ENCODE peak calls at places on chromosomes 5 and 9, in nine cellular contexts. B is sigmoid colon, R is uterus, L is Peyer's patch, I is IMR-90, K is HCT116, S is spleen, M is lower leg skin, E is A549. F is an unnamed sample.

GRCh38 chr5:132485641-132486317 is 4.8 kb downstream of the IRF1 start:
- DNase-seq in M (peak), S (peak), K (no peak), E (no peak), R (peak), I (no peak), L (peak), B (peak), F (no peak)

GRCh38 chr5:150272531-150272930 is 17.0 kb downstream of the CAMK2A start:
- DNase-seq in M (no peak), S (no peak), K (no peak), I (peak), E (peak), R (no peak), B (no peak), L (no peak), F (no peak)

GRCh38 chr9:115127191-115127817 is 9.3 kb upstream of the TNC start:
- DNase-seq in B (no peak), I (peak), E (no peak), L (no peak), M (no peak), K (no peak), R (no peak), S (no peak), F (no peak)

GRCh38 chr9:70561805-70562395 is 147.4 kb upstream of the KLF9 start:
- DNase-seq in B (no peak), I (peak), S (no peak), E (no peak), K (no peak), R (no peak), M (no peak), L (no peak), F (no peak)

GRCh38 chr9:7094576-7094975 is 336.8 kb downstream of the KDM4C start:
- DNase-seq in K (no peak), E (no peak), R (no peak), L (no peak), S (no peak), B (no peak), M (no peak), I (no peak), F (no peak)

GRCh38 chr9:137785704-137786161 is 91.8 kb upstream of the CACNA1B start:
- DNase-seq in B (peak), E (no peak), I (peak), L (no peak), R (no peak), S (peak), M (no peak), K (no peak), F (no peak)

GRCh38 chr9:124520206-124520596 is 13.0 kb upstream of the NR5A1 start:
- DNase-seq in S (no peak), I (no peak), M (no peak), B (peak), R (no peak), K (no peak), L (no peak), E (no peak), F (no peak)

GRCh38 chr9:33517373-33517772 is 6.7 kb upstream of the ANKRD18B start:
- DNase-seq in M (no peak), R (no peak), I (peak), E (peak), L (no peak), S (no peak), K (no peak), B (no peak), F (no peak)

GRCh38 chr5:64330728-64331231 is 165.1 kb downstream of the RNF180 start:
- DNase-seq in S (no peak), I (no peak), M (no peak), B (no peak), R (no peak), E (no peak), K (no peak), L (no peak), F (no peak)

GRCh38 chr9:130243015-130243881 is 22.3 kb upstream of the HMCN2 start:
- DNase-seq in B (peak), L (peak), M (peak), I (peak), E (peak), K (peak), R (peak), S (peak), F (no peak)

GRCh38 chr5:66960373-66961137 is 236.0 kb downstream of the CD180 start:
- DNase-seq in M (no peak), E (peak), S (no peak), R (no peak), K (no peak), L (no peak), B (no peak), I (peak), F (no peak)

GRCh38 chr5:30605693-30606268 is 587.7 kb upstream of the CDH6 start:
- DNase-seq in K (no peak), E (no peak), L (no peak), I (no peak), S (no peak), B (no peak), R (no peak), M (no peak), F (no peak)

GRCh38 chr9:114316605-114317230 is 6.2 kb upstream of the ORM1 start:
- DNase-seq in B (no peak), K (no peak), M (peak), E (no peak), R (peak), L (no peak), I (no peak), S (no peak), F (no peak)

GRCh38 chr9:113857875-113858274 is 18.2 kb upstream of the ZNF618 start:
- DNase-seq in M (no peak), L (no peak), I (peak), S (no peak), B (no peak), K (no peak), R (no peak), E (no peak), F (no peak)

GRCh38 chr9:134375011-134375390 is 48.7 kb downstream of the RXRA start:
- DNase-seq in R (peak), E (no peak), L (no peak), I (no peak), S (no peak), K (no peak), B (peak), M (no peak), F (no peak)

GRCh38 chr9:75803130-75803529 is 87.3 kb upstream of the PCSK5 start:
- DNase-seq in I (no peak), S (no peak), E (no peak), R (no peak), B (no peak), K (no peak), M (no peak), L (no peak), F (no peak)

GRCh38 chr5:108521841-108522506 is 140.1 kb upstream of the FBXL17 start:
- DNase-seq in K (peak), I (peak), B (no peak), R (no peak), E (peak), S (no peak), L (no peak), M (no peak), F (peak)

GRCh38 chr9:134690301-134690751 is 48.7 kb downstream of the COL5A1 start:
- DNase-seq in E (no peak), I (no peak), B (peak), L (peak), K (no peak), S (no peak), R (no peak), M (no peak), F (no peak)

GRCh38 chr9:95373765-95374435 is 56.4 kb upstream of the FANCC start:
- DNase-seq in K (no peak), L (no peak), R (no peak), M (peak), I (peak), B (no peak), E (no peak), S (no peak), F (no peak)

GRCh38 chr9:4048441-4048840 is 251.4 kb downstream of the GLIS3 start:
- DNase-seq in R (no peak), K (no peak), I (peak), E (peak), B (no peak), M (no peak), S (no peak), L (no peak), F (peak)

GRCh38 chr5:149616727-149617284 is 35.5 kb downstream of the ARHGEF37 start:
- DNase-seq in M (no peak), L (no peak), E (no peak), R (no peak), B (no peak), S (no peak), I (no peak), K (no peak), F (no peak)

GRCh38 chr5:141040093-141040762 is 10.9 kb upstream of the PCDHB1 start:
- DNase-seq in I (no peak), R (peak), S (no peak), L (no peak), B (no peak), K (peak), M (no peak), E (peak), F (peak)

GRCh38 chr9:16611969-16612368 is 258.5 kb downstream of the BNC2 start:
- DNase-seq in E (no peak), K (no peak), S (no peak), I (peak), L (no peak), R (no peak), B (no peak), M (no peak), F (no peak)

GRCh38 chr9:93501406-93501805 is 48.0 kb upstream of the FAM120AOS start:
- DNase-seq in M (no peak), S (no peak), R (no peak), K (no peak), E (no peak), I (no peak), L (no peak), B (no peak), F (no peak)

GRCh38 chr9:121393318-121393717 is 23.3 kb upstream of the STOM start:
- DNase-seq in B (no peak), M (no peak), K (no peak), I (peak), S (no peak), R (no peak), E (no peak), L (no peak), F (no peak)

GRCh38 chr5:57650360-57651069 is 167.9 kb upstream of the ACTBL2 start:
- DNase-seq in M (no peak), L (no peak), R (no peak), K (peak), E (peak), I (peak), B (no peak), S (no peak), F (peak)

GRCh38 chr5:36599986-36600779 is 6.2 kb upstream of the SLC1A3 start:
- DNase-seq in L (no peak), E (no peak), R (no peak), S (no peak), M (no peak), I (peak), B (no peak), K (no peak), F (no peak)

GRCh38 chr5:170228756-170229459 is 3.9 kb upstream of the C5orf58 start:
- DNase-seq in S (no peak), R (no peak), L (no peak), E (no peak), K (no peak), M (no peak), B (no peak), I (no peak), F (no peak)

GRCh38 chr5:40680741-40681350 is 1.1 kb downstream of the PTGER4 start:
- DNase-seq in L (no peak), I (no peak), B (peak), S (peak), K (no peak), M (peak), E (no peak), R (peak), F (no peak)

GRCh38 chr9:21696411-21696865 is 106.0 kb upstream of the MTAP start:
- DNase-seq in R (no peak), I (no peak), E (peak), K (no peak), B (no peak), S (no peak), M (no peak), L (peak), F (no peak)

GRCh38 chr5:67267522-67268232 is 71.1 kb upstream of the CD180 start:
- DNase-seq in R (peak), B (peak), K (no peak), I (no peak), M (no peak), E (no peak), S (no peak), L (peak), F (no peak)

GRCh38 chr9:133572821-133573361 is 36.3 kb downstream of the FAM163B start:
- DNase-seq in I (no peak), R (no peak), E (no peak), K (no peak), B (peak), S (no peak), M (no peak), L (no peak), F (no peak)

GRCh38 chr5:65100846-65101678 is 332.3 kb downstream of the CWC27 start:
- DNase-seq in M (no peak), E (peak), B (no peak), R (peak), S (no peak), L (no peak), K (peak), I (peak), F (peak)

GRCh38 chr5:1135696-1136525 is 24.0 kb upstream of the SLC12A7 start:
- DNase-seq in K (no peak), M (no peak), B (no peak), R (no peak), E (no peak), I (no peak), L (no peak), S (no peak), F (no peak)

GRCh38 chr5:151126199-151126645 is 31.4 kb downstream of the ANXA6 start:
- DNase-seq in I (peak), L (peak), S (peak), B (peak), E (peak), K (peak), M (peak), R (peak), F (peak)

GRCh38 chr5:146447734-146448380 is 724 bp downstream of the TCERG1 start:
- DNase-seq in E (peak), I (peak), K (no peak), L (no peak), B (no peak), S (no peak), R (no peak), M (no peak), F (no peak)

DNA sequence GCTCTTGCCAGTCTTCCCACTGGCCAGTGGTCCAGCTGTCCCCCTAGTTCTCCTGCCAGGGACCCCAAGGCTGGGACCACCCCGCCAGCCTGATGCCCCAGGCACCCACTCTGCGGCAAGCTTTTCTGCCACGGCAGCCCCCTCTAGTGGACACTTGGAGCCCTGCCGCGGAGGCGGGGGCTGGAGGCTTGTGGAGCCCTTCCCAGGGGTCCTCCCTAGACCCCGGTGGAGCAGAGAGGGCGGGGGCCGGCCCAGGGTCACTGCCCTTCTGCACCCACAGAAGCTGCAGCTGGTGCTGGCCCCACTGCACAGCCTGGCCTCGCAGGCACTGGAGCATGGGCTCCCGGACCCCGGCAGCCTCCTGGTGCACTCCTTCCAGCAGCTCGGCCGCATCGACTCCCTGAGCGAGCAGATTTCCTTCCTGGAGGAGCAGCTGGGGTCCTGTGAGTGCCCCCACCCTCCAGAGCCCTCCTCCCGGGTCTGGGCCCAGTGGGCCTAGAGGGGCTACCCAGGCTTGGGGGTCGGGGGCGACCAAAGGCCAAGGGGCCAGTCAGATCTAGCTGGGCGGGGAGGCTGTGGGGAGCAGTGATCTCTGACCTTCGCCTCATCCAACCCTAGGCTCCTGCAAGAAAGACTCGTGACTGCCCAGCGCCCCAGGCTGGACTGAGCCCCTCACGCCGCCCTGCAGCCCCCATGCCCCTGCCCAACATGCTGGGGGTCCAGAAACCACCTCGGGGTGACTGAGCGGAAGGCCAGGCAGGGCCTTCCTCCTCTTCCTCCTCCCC is 9.1 kb downstream of the EGFL7 start:
- DNase-seq in L (peak), S (no peak), I (no peak), M (no peak), E (no peak), R (no peak), K (no peak), B (no peak), F (no peak)
- TF ChIP-seq POLR2A in L (no peak), S (no peak), I (no peak), M (no peak), E (no peak), R (peak), K (no peak), B (no peak), F (no peak)

GRCh38 chr9:128434340-128434739 is 13.7 kb downstream of the CERCAM start:
- DNase-seq in M (no peak), E (no peak), S (no peak), L (no peak), I (no peak), R (no peak), B (no peak), K (no peak), F (no peak)

GRCh38 chr9:128429505-128430086 is 8.9 kb downstream of the CERCAM start:
- DNase-seq in I (no peak), E (no peak), B (no peak), S (no peak), R (no peak), K (no peak), L (no peak), M (no peak), F (no peak)

GRCh38 chr9:128431207-128431606 is 10.6 kb downstream of the CERCAM start:
- DNase-seq in L (no peak), S (no peak), I (no peak), K (no peak), M (no peak), B (no peak), E (no peak), R (no peak), F (no peak)

GRCh38 chr9:128424268-128424780 is 3.7 kb downstream of the CERCAM start:
- DNase-seq in B (no peak), R (no peak), M (no peak), E (no peak), S (no peak), K (no peak), I (no peak), L (no peak), F (no peak)

GRCh38 chr9:128428644-128429504 is 8.2 kb downstream of the CERCAM start:
- DNase-seq in I (no peak), K (no peak), L (no peak), R (no peak), S (no peak), B (no peak), M (no peak), E (no peak), F (peak)
- TF ChIP-seq POLR2A in I (no peak), K (no peak), L (no peak), R (no peak), S (no peak), B (no peak), M (no peak), E (no peak), F (no peak)

DNA sequence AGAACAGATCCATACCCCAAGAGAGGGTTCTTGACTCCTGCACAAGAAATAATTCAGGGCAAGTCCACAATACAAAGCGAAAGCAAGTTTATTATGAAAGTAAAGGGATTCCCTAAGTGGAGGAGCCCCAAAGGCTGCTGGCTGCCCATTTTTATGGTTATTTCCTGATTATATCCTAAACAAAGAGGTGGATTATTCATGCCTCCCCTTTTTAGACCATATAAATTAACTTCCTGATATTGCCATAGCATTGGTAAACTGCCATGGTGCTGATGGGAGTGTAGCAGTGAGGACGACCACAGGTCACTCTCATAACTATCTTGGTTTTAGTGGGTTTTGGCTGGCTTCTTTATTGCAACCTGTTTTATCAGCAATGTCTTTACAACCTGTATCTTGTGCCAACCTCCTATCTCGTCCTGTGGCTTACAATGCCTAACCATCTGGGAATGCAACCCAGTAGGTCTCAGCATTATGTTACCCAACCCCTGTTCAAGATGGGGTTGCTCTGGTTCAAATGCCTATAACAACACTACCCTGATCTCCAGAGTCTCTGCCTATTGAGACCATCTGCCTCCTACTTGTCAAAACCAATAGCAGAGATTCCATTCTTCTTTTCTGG is 154.4 kb upstream of the GRAMD2B start:
- DNase-seq in S (no peak), I (no peak), B (no peak), M (no peak), L (no peak), K (no peak), R (no peak), E (no peak), F (no peak)
- TF ChIP-seq POLR2A in S (no peak), I (no peak), B (no peak), M (no peak), L (no peak), K (no peak), R (no peak), E (no peak), F (no peak)

GRCh38 chr5:177496111-177497010 is 1.0 kb downstream of the PDLIM7 start:
- DNase-seq in M (no peak), B (peak), E (peak), R (peak), K (peak), S (peak), L (no peak), I (peak), F (peak)
- TF ChIP-seq POLR2A in M (no peak), B (peak), E (peak), R (peak), K (no peak), S (no peak), L (no peak), I (no peak), F (no peak)

GRCh38 chr9:88076286-88077070 is 61.8 kb downstream of the SPATA31C2 start:
- DNase-seq in K (peak), E (peak), B (peak), S (peak), R (peak), M (peak), L (peak), I (peak), F (peak)
- TF ChIP-seq POLR2A in K (no peak), E (peak), B (no peak), S (no peak), R (peak), M (no peak), L (no peak), I (no peak), F (peak)

GRCh38 chr5:153539983-153540382 is 49.5 kb downstream of the GRIA1 start:
- DNase-seq in L (no peak), M (no peak), E (no peak), S (no peak), R (no peak), I (no peak), B (no peak), K (no peak), F (no peak)
- TF ChIP-seq POLR2A in L (no peak), M (no peak), E (no peak), S (no peak), R (no peak), I (no peak), B (no peak), K (no peak), F (no peak)

GRCh38 chr5:43007246-43007910 is 32.7 kb downstream of the ANXA2R start:
- DNase-seq in K (no peak), E (peak), L (peak), B (peak), S (peak), M (peak), I (peak), R (peak), F (peak)
- TF ChIP-seq POLR2A in K (no peak), E (peak), L (no peak), B (no peak), S (no peak), M (no peak), I (peak), R (no peak), F (peak)

F was measured in H54.